ENCODE peak calls at places on chromosomes 6 and 20, in ten cellular contexts. One of them, this sample, is unnamed.

GRCh38 chr6:27468334-27468733 is 4.6 kb downstream of the ZNF184 start:
- DNase-seq in neural progenitor cell: no peak
- DNase-seq in AG09309: no peak
- DNase-seq in psoas muscle: no peak
- DNase-seq in OCI-LY7: no peak
- DNase-seq in suprapubic skin: no peak
- DNase-seq in adrenal gland: no peak
- DNase-seq in epithelial cell of proximal tubule: no peak
- DNase-seq in A549: no peak
- DNase-seq in fibroblast of the aortic adventitia: peak
- DNase-seq in this sample: no peak

GRCh38 chr6:84462697-84463096 is 235.3 kb upstream of the CEP162 start:
- DNase-seq in OCI-LY7: no peak
- DNase-seq in suprapubic skin: no peak
- DNase-seq in epithelial cell of proximal tubule: no peak
- DNase-seq in A549: no peak
- DNase-seq in neural progenitor cell: no peak
- DNase-seq in AG09309: peak
- DNase-seq in psoas muscle: no peak
- DNase-seq in adrenal gland: no peak
- DNase-seq in fibroblast of the aortic adventitia: peak
- DNase-seq in this sample: no peak

GRCh38 chr6:108123946-108124345 is 41.9 kb upstream of the NR2E1 start:
- DNase-seq in epithelial cell of proximal tubule: no peak
- DNase-seq in fibroblast of the aortic adventitia: no peak
- DNase-seq in psoas muscle: no peak
- DNase-seq in AG09309: no peak
- DNase-seq in neural progenitor cell: peak
- DNase-seq in suprapubic skin: no peak
- DNase-seq in A549: no peak
- DNase-seq in adrenal gland: no peak
- DNase-seq in OCI-LY7: no peak
- DNase-seq in this sample: no peak

GRCh38 chr6:89894169-89894568 is at the start of gene GJA10:
- DNase-seq in A549: no peak
- DNase-seq in suprapubic skin: no peak
- DNase-seq in psoas muscle: no peak
- DNase-seq in adrenal gland: no peak
- DNase-seq in OCI-LY7: no peak
- DNase-seq in neural progenitor cell: no peak
- DNase-seq in epithelial cell of proximal tubule: no peak
- DNase-seq in fibroblast of the aortic adventitia: no peak
- DNase-seq in AG09309: no peak
- DNase-seq in this sample: no peak

GRCh38 chr20:49420811-49421295 is 61.6 kb downstream of the KCNB1 start:
- DNase-seq in epithelial cell of proximal tubule: peak
- DNase-seq in AG09309: no peak
- DNase-seq in A549: no peak
- DNase-seq in neural progenitor cell: no peak
- DNase-seq in suprapubic skin: no peak
- DNase-seq in adrenal gland: no peak
- DNase-seq in OCI-LY7: no peak
- DNase-seq in psoas muscle: peak
- DNase-seq in fibroblast of the aortic adventitia: peak
- DNase-seq in this sample: no peak

GRCh38 chr6:2899596-2899995 is 3.5 kb downstream of the SERPINB9 start:
- DNase-seq in A549: no peak
- DNase-seq in fibroblast of the aortic adventitia: no peak
- DNase-seq in neural progenitor cell: no peak
- DNase-seq in psoas muscle: no peak
- DNase-seq in epithelial cell of proximal tubule: no peak
- DNase-seq in OCI-LY7: no peak
- DNase-seq in suprapubic skin: no peak
- DNase-seq in AG09309: no peak
- DNase-seq in adrenal gland: no peak
- DNase-seq in this sample: no peak

GRCh38 chr20:51692806-51693400 is 75.3 kb downstream of the ATP9A start:
- DNase-seq in suprapubic skin: no peak
- DNase-seq in epithelial cell of proximal tubule: no peak
- DNase-seq in psoas muscle: no peak
- DNase-seq in neural progenitor cell: no peak
- DNase-seq in AG09309: no peak
- DNase-seq in fibroblast of the aortic adventitia: no peak
- DNase-seq in OCI-LY7: no peak
- DNase-seq in adrenal gland: no peak
- DNase-seq in A549: no peak
- DNase-seq in this sample: no peak

GRCh38 chr6:401239-401993 is 9.9 kb downstream of the IRF4 start:
- DNase-seq in adrenal gland: no peak
- DNase-seq in neural progenitor cell: no peak
- DNase-seq in epithelial cell of proximal tubule: no peak
- DNase-seq in OCI-LY7: no peak
- DNase-seq in psoas muscle: no peak
- DNase-seq in A549: no peak
- DNase-seq in AG09309: no peak
- DNase-seq in fibroblast of the aortic adventitia: no peak
- DNase-seq in suprapubic skin: no peak
- DNase-seq in this sample: no peak

GRCh38 chr20:11274137-11274536 is 600.3 kb upstream of the JAG1 start:
- DNase-seq in OCI-LY7: peak
- DNase-seq in AG09309: peak
- DNase-seq in epithelial cell of proximal tubule: peak
- DNase-seq in adrenal gland: peak
- DNase-seq in neural progenitor cell: peak
- DNase-seq in A549: peak
- DNase-seq in fibroblast of the aortic adventitia: peak
- DNase-seq in psoas muscle: no peak
- DNase-seq in suprapubic skin: no peak
- DNase-seq in this sample: no peak

GRCh38 chr6:69627625-69628024 is 169.2 kb downstream of the LMBRD1 start:
- DNase-seq in suprapubic skin: no peak
- DNase-seq in AG09309: no peak
- DNase-seq in epithelial cell of proximal tubule: no peak
- DNase-seq in neural progenitor cell: no peak
- DNase-seq in adrenal gland: no peak
- DNase-seq in A549: no peak
- DNase-seq in psoas muscle: no peak
- DNase-seq in fibroblast of the aortic adventitia: no peak
- DNase-seq in OCI-LY7: no peak
- DNase-seq in this sample: no peak

GRCh38 chr6:162056745-162057144 is 670.8 kb downstream of the PRKN start:
- DNase-seq in OCI-LY7: no peak
- DNase-seq in suprapubic skin: no peak
- DNase-seq in A549: peak
- DNase-seq in epithelial cell of proximal tubule: peak
- DNase-seq in fibroblast of the aortic adventitia: no peak
- DNase-seq in adrenal gland: no peak
- DNase-seq in psoas muscle: no peak
- DNase-seq in AG09309: no peak
- DNase-seq in neural progenitor cell: peak
- DNase-seq in this sample: no peak

DNA sequence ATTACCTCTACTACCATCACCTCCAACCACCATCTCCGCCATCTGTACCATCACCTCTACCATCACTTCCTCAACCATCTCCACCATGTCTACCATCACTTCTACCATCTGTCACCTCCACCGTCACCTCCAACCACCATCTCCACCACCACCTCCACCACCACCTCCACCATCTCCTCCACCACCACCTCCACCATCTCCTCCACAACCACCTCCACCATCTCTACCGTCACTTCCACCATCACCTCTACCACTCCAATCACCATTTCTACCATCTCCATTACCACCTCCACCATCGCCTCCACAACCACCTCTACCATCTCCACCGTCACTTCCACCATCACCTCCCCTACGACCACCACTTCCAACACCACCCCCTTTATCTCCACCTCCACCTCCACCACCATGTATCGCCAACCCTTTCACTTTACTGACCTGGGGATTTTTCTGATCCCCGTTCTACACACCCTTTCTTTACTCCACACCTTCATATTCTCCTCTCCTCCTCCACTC is 2.3 kb downstream of the IPCEF1 start:
- DNase-seq in epithelial cell of proximal tubule: no peak
- DNase-seq in A549: no peak
- DNase-seq in fibroblast of the aortic adventitia: no peak
- DNase-seq in OCI-LY7: no peak
- DNase-seq in suprapubic skin: no peak
- DNase-seq in adrenal gland: no peak
- DNase-seq in psoas muscle: no peak
- DNase-seq in AG09309: no peak
- DNase-seq in neural progenitor cell: no peak
- DNase-seq in this sample: no peak
- H3K4me3 ChIP-seq in epithelial cell of proximal tubule: no peak
- H3K4me3 ChIP-seq in A549: no peak
- H3K4me3 ChIP-seq in fibroblast of the aortic adventitia: no peak
- H3K4me3 ChIP-seq in OCI-LY7: no peak
- H3K4me3 ChIP-seq in suprapubic skin: no peak
- H3K4me3 ChIP-seq in adrenal gland: no peak
- H3K4me3 ChIP-seq in psoas muscle: no peak
- H3K4me3 ChIP-seq in AG09309: no peak
- H3K4me3 ChIP-seq in neural progenitor cell: no peak
- H3K4me3 ChIP-seq in this sample: no peak

GRCh38 chr20:9015984-9016324 is 52.9 kb upstream of the PLCB4 start:
- DNase-seq in AG09309: peak
- DNase-seq in epithelial cell of proximal tubule: peak
- DNase-seq in OCI-LY7: no peak
- DNase-seq in neural progenitor cell: peak
- DNase-seq in A549: peak
- DNase-seq in psoas muscle: no peak
- DNase-seq in suprapubic skin: no peak
- DNase-seq in adrenal gland: no peak
- DNase-seq in fibroblast of the aortic adventitia: peak
- DNase-seq in this sample: no peak
- TF ChIP-seq CTCF in AG09309: no peak
- TF ChIP-seq CTCF in epithelial cell of proximal tubule: no peak
- TF ChIP-seq CTCF in OCI-LY7: no peak
- TF ChIP-seq CTCF in neural progenitor cell: no peak
- TF ChIP-seq CTCF in A549: no peak
- TF ChIP-seq CTCF in psoas muscle: no peak
- TF ChIP-seq CTCF in suprapubic skin: no peak
- TF ChIP-seq CTCF in adrenal gland: no peak
- TF ChIP-seq CTCF in fibroblast of the aortic adventitia: no peak
- TF ChIP-seq CTCF in this sample: no peak

DNA sequence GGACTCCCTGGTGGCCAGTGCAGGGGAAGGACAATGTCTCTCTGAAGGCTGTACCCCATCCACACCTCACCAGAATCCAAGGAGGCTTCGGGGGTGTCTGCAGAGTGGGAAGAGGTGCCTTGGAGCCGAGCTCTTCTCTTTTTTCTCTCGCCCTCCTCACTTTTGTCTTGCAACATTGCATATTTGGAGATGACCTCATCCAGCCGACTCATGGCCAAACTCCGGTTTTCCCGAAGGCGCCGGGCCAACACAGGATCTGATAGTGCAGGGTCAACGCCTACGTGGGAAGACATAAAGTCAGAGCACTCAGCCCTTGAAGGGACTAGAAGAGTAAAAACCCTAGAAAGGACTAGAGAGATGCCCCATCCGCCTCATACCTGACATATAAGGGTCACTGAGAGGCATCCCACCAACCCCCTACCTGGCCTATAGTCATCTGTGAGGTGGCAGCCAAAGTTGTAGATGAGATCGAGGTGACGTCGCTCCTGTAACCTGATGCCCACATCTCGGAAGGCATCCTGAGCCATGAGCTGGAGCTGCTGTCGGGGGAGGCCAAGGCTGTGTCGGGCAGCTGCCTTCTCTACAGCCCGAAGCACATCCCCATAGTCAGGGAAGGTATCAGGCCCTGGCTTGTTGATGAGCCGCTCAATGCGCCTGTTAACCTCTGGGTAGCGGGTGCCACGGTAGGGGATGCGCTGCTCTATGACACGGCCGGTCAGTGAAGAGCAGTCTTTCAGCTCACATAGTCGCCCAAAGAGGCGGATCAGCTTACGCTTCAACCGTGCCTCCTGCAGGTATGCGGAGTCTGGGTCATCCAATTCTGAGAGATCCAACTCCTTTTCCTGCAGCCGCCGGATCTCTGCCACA is 3.0 kb upstream of the ZBTB22 start:
- DNase-seq in neural progenitor cell: no peak
- DNase-seq in psoas muscle: peak
- DNase-seq in suprapubic skin: peak
- DNase-seq in adrenal gland: peak
- DNase-seq in OCI-LY7: no peak
- DNase-seq in AG09309: no peak
- DNase-seq in epithelial cell of proximal tubule: no peak
- DNase-seq in A549: no peak
- DNase-seq in fibroblast of the aortic adventitia: peak
- DNase-seq in this sample: no peak
- H3K4me3 ChIP-seq in neural progenitor cell: no peak
- H3K4me3 ChIP-seq in psoas muscle: peak
- H3K4me3 ChIP-seq in suprapubic skin: no peak
- H3K4me3 ChIP-seq in adrenal gland: no peak
- H3K4me3 ChIP-seq in OCI-LY7: peak
- H3K4me3 ChIP-seq in AG09309: peak
- H3K4me3 ChIP-seq in epithelial cell of proximal tubule: no peak
- H3K4me3 ChIP-seq in A549: no peak
- H3K4me3 ChIP-seq in fibroblast of the aortic adventitia: peak
- H3K4me3 ChIP-seq in this sample: peak

GRCh38 chr6:132764370-132764769 is 6.7 kb upstream of the VNN2 start:
- DNase-seq in fibroblast of the aortic adventitia: peak
- DNase-seq in A549: peak
- DNase-seq in psoas muscle: no peak
- DNase-seq in epithelial cell of proximal tubule: peak
- DNase-seq in neural progenitor cell: peak
- DNase-seq in adrenal gland: peak
- DNase-seq in OCI-LY7: no peak
- DNase-seq in suprapubic skin: no peak
- DNase-seq in AG09309: peak
- DNase-seq in this sample: no peak
- TF ChIP-seq CTCF in fibroblast of the aortic adventitia: no peak
- TF ChIP-seq CTCF in A549: no peak
- TF ChIP-seq CTCF in psoas muscle: no peak
- TF ChIP-seq CTCF in epithelial cell of proximal tubule: peak
- TF ChIP-seq CTCF in neural progenitor cell: no peak
- TF ChIP-seq CTCF in adrenal gland: no peak
- TF ChIP-seq CTCF in OCI-LY7: no peak
- TF ChIP-seq CTCF in suprapubic skin: no peak
- TF ChIP-seq CTCF in AG09309: no peak
- TF ChIP-seq CTCF in this sample: no peak

GRCh38 chr6:48213076-48213788 is 102.2 kb upstream of the PTCHD4 start:
- DNase-seq in A549: no peak
- DNase-seq in OCI-LY7: no peak
- DNase-seq in suprapubic skin: no peak
- DNase-seq in adrenal gland: no peak
- DNase-seq in psoas muscle: no peak
- DNase-seq in neural progenitor cell: no peak
- DNase-seq in AG09309: no peak
- DNase-seq in epithelial cell of proximal tubule: no peak
- DNase-seq in fibroblast of the aortic adventitia: no peak
- DNase-seq in this sample: no peak
- H3K4me3 ChIP-seq in A549: no peak
- H3K4me3 ChIP-seq in OCI-LY7: no peak
- H3K4me3 ChIP-seq in suprapubic skin: no peak
- H3K4me3 ChIP-seq in adrenal gland: no peak
- H3K4me3 ChIP-seq in psoas muscle: no peak
- H3K4me3 ChIP-seq in neural progenitor cell: no peak
- H3K4me3 ChIP-seq in AG09309: no peak
- H3K4me3 ChIP-seq in epithelial cell of proximal tubule: no peak
- H3K4me3 ChIP-seq in fibroblast of the aortic adventitia: no peak
- H3K4me3 ChIP-seq in this sample: no peak

This sample was measured in thoracic aorta.